ENCODE peak calls at places on chromosomes 6 and 20, in eight cellular contexts. N, L, H, B, E, T, Z and K are unnamed samples.

GRCh38 chr6:88683734-88684133 is 279.7 kb downstream of the RNGTT start:
- DNase-seq in N (no peak), L (no peak), H (no peak), B (no peak), E (no peak), T (no peak), Z (no peak), K (no peak)

GRCh38 chr6:401994-402640 is 10.6 kb downstream of the IRF4 start:
- DNase-seq in N (no peak), L (no peak), H (no peak), B (no peak), E (no peak), T (no peak), Z (no peak), K (no peak)

GRCh38 chr6:118886641-118887040 is 7.3 kb upstream of the ASF1A start:
- DNase-seq in N (no peak), L (no peak), H (no peak), B (no peak), E (no peak), T (no peak), Z (no peak), K (no peak)

GRCh38 chr6:25998379-25998778 is 35.8 kb downstream of the TRIM38 start:
- DNase-seq in N (no peak), L (no peak), H (no peak), B (no peak), E (no peak), T (no peak), Z (no peak), K (no peak)

GRCh38 chr20:4776079-4776630 is 54.4 kb downstream of the PRND start:
- DNase-seq in N (no peak), L (no peak), H (no peak), B (no peak), E (peak; percentile 23), T (no peak), Z (no peak), K (no peak)

GRCh38 chr6:152356016-152356415 is 281.1 kb downstream of the SYNE1 start:
- DNase-seq in N (peak; percentile 14), L (no peak), H (no peak), B (no peak), E (no peak), T (no peak), Z (no peak), K (no peak)

GRCh38 chr6:353642-354614 is 37.6 kb upstream of the IRF4 start:
- DNase-seq in N (no peak), L (no peak), H (no peak), B (peak; percentile 15), E (no peak), T (no peak), Z (no peak), K (no peak)

GRCh38 chr6:117890172-117890571 is 16.9 kb upstream of the SLC35F1 start:
- DNase-seq in N (no peak), L (no peak), H (no peak), B (no peak), E (no peak), T (no peak), Z (no peak), K (no peak)

GRCh38 chr20:18754030-18754659 is 59.4 kb upstream of the SCP2D1 start:
- DNase-seq in N (no peak), L (no peak), H (no peak), B (no peak), E (no peak), T (no peak), Z (peak; percentile 69), K (peak; percentile 72)

GRCh38 chr6:116363759-116364158 is 7.0 kb upstream of the DSE start:
- DNase-seq in N (peak; percentile 58), L (no peak), H (no peak), B (no peak), E (no peak), T (no peak), Z (no peak), K (no peak)

GRCh38 chr20:45337367-45338120 is 10.7 kb downstream of the SDC4 start:
- DNase-seq in N (peak; percentile 90), L (no peak), H (no peak), B (peak; percentile 46), E (no peak), T (peak; percentile 91), Z (no peak), K (no peak)

GRCh38 chr6:111774346-111774703 is 98.9 kb downstream of the FYN start:
- DNase-seq in N (peak; percentile 55), L (no peak), H (no peak), B (no peak), E (no peak), T (no peak), Z (no peak), K (no peak)

GRCh38 chr20:33539129-33539528 is 49.2 kb downstream of the CBFA2T2 start:
- DNase-seq in N (peak; percentile 24), L (no peak), H (no peak), B (no peak), E (no peak), T (no peak), Z (no peak), K (no peak)

GRCh38 chr20:25623225-25623735 is 534 bp downstream of the NANP start:
- DNase-seq in N (no peak), L (no peak), H (peak; percentile 15), B (peak; percentile 39), E (peak; percentile 49), T (no peak), Z (peak; percentile 45), K (no peak)

GRCh38 chr6:75205776-75206334 is at the start of gene COL12A1:
- DNase-seq in N (peak; percentile 99), L (peak; percentile 56), H (no peak), B (peak; percentile 91), E (no peak), T (peak; percentile 90), Z (peak; percentile 22), K (peak; percentile 20)

GRCh38 chr6:90098025-90098474 is 198.6 kb downstream of the BACH2 start:
- DNase-seq in N (peak; percentile 93), L (no peak), H (no peak), B (peak; percentile 66), E (no peak), T (peak; percentile 93), Z (no peak), K (no peak)

GRCh38 chr6:28383235-28384142 is 16.1 kb downstream of the ZSCAN12 start:
- DNase-seq in N (peak; percentile 82), L (peak; percentile 58), H (no peak), B (peak; percentile 84), E (peak; percentile 72), T (peak; percentile 80), Z (peak; percentile 84), K (peak; percentile 75)

GRCh38 chr6:41562633-41562975 is 16.4 kb downstream of the FOXP4 start:
- DNase-seq in N (no peak), L (no peak), H (no peak), B (no peak), E (no peak), T (no peak), Z (no peak), K (no peak)

GRCh38 chr6:41559655-41560439 is 13.7 kb downstream of the FOXP4 start:
- DNase-seq in N (no peak), L (no peak), H (no peak), B (no peak), E (no peak), T (no peak), Z (no peak), K (no peak)

GRCh38 chr6:41561386-41561785 is 15.2 kb downstream of the FOXP4 start:
- DNase-seq in N (no peak), L (no peak), H (peak; percentile 33), B (no peak), E (no peak), T (no peak), Z (no peak), K (no peak)

GRCh38 chr6:41561931-41562632 is 15.9 kb downstream of the FOXP4 start:
- DNase-seq in N (no peak), L (no peak), H (peak; percentile 13), B (no peak), E (no peak), T (no peak), Z (no peak), K (no peak)

GRCh38 chr6:41560440-41561192 is 14.4 kb downstream of the FOXP4 start:
- DNase-seq in N (peak; percentile 7), L (no peak), H (peak; percentile 16), B (peak; percentile 73), E (peak; percentile 56), T (no peak), Z (peak; percentile 91), K (peak; percentile 89)
- TF ChIP-seq CTCF in N (no peak), L (no peak), H (no peak), B (no peak), E (no peak), T (no peak), Z (no peak), K (no peak)

GRCh38 chr6:3235969-3236368 is 8.5 kb upstream of the TUBB2B start:
- DNase-seq in N (no peak), L (no peak), H (no peak), B (no peak), E (no peak), T (no peak), Z (no peak), K (no peak)

GRCh38 chr6:3235486-3235885 is 8.0 kb upstream of the TUBB2B start:
- DNase-seq in N (no peak), L (no peak), H (no peak), B (no peak), E (no peak), T (no peak), Z (no peak), K (no peak)

GRCh38 chr6:3237761-3238662 is 10.6 kb upstream of the TUBB2B start:
- DNase-seq in N (no peak), L (no peak), H (peak; percentile 46), B (no peak), E (no peak), T (no peak), Z (no peak), K (no peak)

GRCh38 chr6:3240595-3240994 is 13.1 kb upstream of the TUBB2B start:
- DNase-seq in N (no peak), L (no peak), H (no peak), B (no peak), E (no peak), T (no peak), Z (no peak), K (no peak)

GRCh38 chr6:3239110-3239830 is 11.8 kb upstream of the TUBB2B start:
- DNase-seq in N (no peak), L (no peak), H (no peak), B (no peak), E (no peak), T (no peak), Z (no peak), K (no peak)
- TF ChIP-seq CTCF in N (peak; percentile 30), L (peak; percentile 51), H (no peak), B (no peak), E (no peak), T (no peak), Z (no peak), K (no peak)

GRCh38 chr6:12603711-12604049 is 112.9 kb upstream of the PHACTR1 start:
- DNase-seq in N (no peak), L (no peak), H (no peak), B (no peak), E (no peak), T (no peak), Z (no peak), K (no peak)
- TF ChIP-seq CTCF in N (no peak), L (peak; percentile 32), H (peak; percentile 44), B (no peak), E (no peak), T (no peak), Z (no peak), K (no peak)

DNA sequence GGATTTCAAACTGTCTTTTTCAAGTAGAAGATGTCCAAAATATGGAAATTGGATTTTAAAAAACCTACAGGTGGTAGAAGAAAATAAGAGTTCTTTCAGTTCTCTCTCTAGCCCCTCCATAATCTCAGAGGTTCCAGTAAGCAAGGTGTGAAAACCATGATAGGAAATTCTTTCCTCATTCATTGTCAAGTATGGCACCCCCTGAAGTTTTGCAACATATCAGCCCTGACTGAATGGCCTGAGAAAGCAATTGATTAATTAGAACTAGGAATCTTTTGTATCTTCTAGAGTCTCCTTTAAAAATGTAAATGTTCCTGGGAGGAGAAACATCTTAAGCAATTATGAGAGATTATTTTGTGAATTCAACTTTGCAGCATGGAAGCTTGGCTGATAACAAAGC is 198.7 kb upstream of the STXBP5 start:
- DNase-seq in N (no peak), L (no peak), H (no peak), B (no peak), E (no peak), T (no peak), Z (no peak), K (no peak)
- TF ChIP-seq CTCF in N (no peak), L (peak; percentile 25), H (peak; percentile 41), B (no peak), E (no peak), T (no peak), Z (no peak), K (no peak)